ENCODE peak calls at places on chromosomes 3 and 15, in six cellular contexts. L is AG09309, Y is cardiac muscle cell, I is OCI-LY7, A is psoas muscle, U is IMR-90. E is an unnamed sample.

GRCh38 chr3:13072239-13073041 is 789 bp downstream of the IQSEC1 start:
- DNase-seq in L (no peak), Y (no peak), I (peak), A (peak), U (peak), E (no peak)

GRCh38 chr15:25250906-25251622 is 187.8 kb downstream of the UBE3A start:
- DNase-seq in L (no peak), Y (no peak), I (no peak), A (peak), U (no peak), E (no peak)

GRCh38 chr3:140199008-140199407 is 264.0 kb downstream of the CLSTN2 start:
- DNase-seq in L (no peak), Y (peak), I (no peak), A (no peak), U (no peak), E (no peak)

GRCh38 chr15:40660686-40661085 is 34.3 kb upstream of the RAD51 start:
- DNase-seq in L (no peak), Y (peak), I (no peak), A (no peak), U (no peak), E (no peak)

GRCh38 chr3:184135911-184136260 is 728 bp downstream of the EIF2B5 start:
- DNase-seq in L (no peak), Y (no peak), I (no peak), A (no peak), U (no peak), E (no peak)

GRCh38 chr3:32873491-32874130 is 55.8 kb downstream of the TRIM71 start:
- DNase-seq in L (no peak), Y (no peak), I (no peak), A (peak), U (no peak), E (no peak)

GRCh38 chr3:2150576-2150975 is 51.9 kb downstream of the CNTN4 start:
- DNase-seq in L (no peak), Y (no peak), I (no peak), A (no peak), U (no peak), E (no peak)

GRCh38 chr15:26260517-26261133 is 397.5 kb upstream of the ATP10A start:
- DNase-seq in L (no peak), Y (no peak), I (peak), A (no peak), U (peak), E (no peak)

GRCh38 chr3:12367346-12367745 is 78.5 kb downstream of the PPARG start:
- DNase-seq in L (no peak), Y (peak), I (no peak), A (no peak), U (no peak), E (no peak)

GRCh38 chr3:169458752-169459151 is 204.8 kb downstream of the MECOM start:
- DNase-seq in L (no peak), Y (no peak), I (no peak), A (no peak), U (no peak), E (no peak)

GRCh38 chr3:179189764-179190163 is 41.6 kb downstream of the PIK3CA start:
- DNase-seq in L (no peak), Y (peak), I (no peak), A (no peak), U (peak), E (peak)

GRCh38 chr3:100210777-100211145 is 50.0 kb upstream of the TBC1D23 start:
- DNase-seq in L (peak), Y (peak), I (no peak), A (no peak), U (peak), E (peak)

GRCh38 chr15:97490429-97490828 is 470.1 kb upstream of the ARRDC4 start:
- DNase-seq in L (no peak), Y (no peak), I (no peak), A (no peak), U (no peak), E (no peak)

GRCh38 chr3:39447637-39448483 is 19.6 kb upstream of the MOBP start:
- DNase-seq in L (peak), Y (peak), I (peak), A (no peak), U (peak), E (peak)

GRCh38 chr3:65901236-65901635 is 137.5 kb downstream of the MAGI1 start:
- DNase-seq in L (no peak), Y (peak), I (no peak), A (no peak), U (no peak), E (no peak)

GRCh38 chr3:193822492-193823220 is 229.6 kb downstream of the OPA1 start:
- DNase-seq in L (no peak), Y (peak), I (no peak), A (no peak), U (no peak), E (no peak)

GRCh38 chr15:63600001-63600645 is 2.9 kb downstream of the FBXL22 start:
- DNase-seq in L (no peak), Y (peak), I (no peak), A (peak), U (no peak), E (no peak)

GRCh38 chr3:164024786-164025185 is 1053.5 kb downstream of the SI start:
- DNase-seq in L (no peak), Y (no peak), I (no peak), A (no peak), U (no peak), E (no peak)

GRCh38 chr3:122251428-122251827 is 68.0 kb downstream of the CASR start:
- DNase-seq in L (no peak), Y (no peak), I (peak), A (no peak), U (no peak), E (no peak)

GRCh38 chr3:17742837-17743659 is 617 bp upstream of the TBC1D5 start:
- DNase-seq in L (peak), Y (no peak), I (no peak), A (no peak), U (peak), E (no peak)

GRCh38 chr3:17744693-17745092 is 2.3 kb upstream of the TBC1D5 start:
- DNase-seq in L (no peak), Y (no peak), I (no peak), A (no peak), U (no peak), E (no peak)

GRCh38 chr3:17745301-17745700 is 2.9 kb upstream of the TBC1D5 start:
- DNase-seq in L (no peak), Y (no peak), I (peak), A (no peak), U (no peak), E (no peak)

GRCh38 chr3:17742092-17742836 is at the start of gene TBC1D5:
- DNase-seq in L (peak), Y (peak), I (peak), A (peak), U (peak), E (peak)

GRCh38 chr3:17743660-17743995 is 1.2 kb upstream of the TBC1D5 start:
- DNase-seq in L (no peak), Y (no peak), I (no peak), A (no peak), U (no peak), E (no peak)
- H3K4me3 ChIP-seq in L (no peak), Y (peak), I (peak), A (peak), U (no peak), E (no peak)

GRCh38 chr3:34107669-34108068 is 309.2 kb downstream of the PDCD6IP start:
- DNase-seq in L (no peak), Y (no peak), I (peak), A (no peak), U (no peak), E (no peak)

GRCh38 chr3:34106379-34106778 is 307.9 kb downstream of the PDCD6IP start:
- DNase-seq in L (no peak), Y (no peak), I (no peak), A (no peak), U (no peak), E (no peak)

GRCh38 chr3:34108976-34109375 is 310.5 kb downstream of the PDCD6IP start:
- DNase-seq in L (no peak), Y (no peak), I (peak), A (no peak), U (no peak), E (no peak)

GRCh38 chr3:34109846-34110245 is 311.4 kb downstream of the PDCD6IP start:
- DNase-seq in L (no peak), Y (no peak), I (peak), A (no peak), U (no peak), E (no peak)

DNA sequence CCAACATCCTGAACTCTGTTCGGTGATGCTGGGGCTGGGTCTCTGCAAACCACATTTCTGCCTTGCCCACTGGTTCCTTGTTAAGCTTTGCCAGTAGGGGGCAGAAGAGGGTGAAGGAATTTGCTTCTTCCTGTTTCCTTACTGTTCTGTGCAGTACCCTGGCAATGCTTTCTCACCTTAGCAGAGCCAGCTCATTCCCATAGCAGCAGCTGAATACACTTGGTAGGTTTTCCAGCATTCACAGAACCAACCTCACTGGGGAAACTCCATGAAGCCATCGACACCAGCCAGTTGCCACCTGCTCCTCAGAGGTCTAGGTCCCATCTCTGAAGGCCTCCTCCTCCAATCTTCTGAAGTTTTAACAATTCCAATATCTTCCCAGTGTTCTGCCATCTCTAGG is 308.4 kb downstream of the PDCD6IP start:
- DNase-seq in L (no peak), Y (peak), I (peak), A (no peak), U (no peak), E (no peak)
- TF ChIP-seq CTCF in L (no peak), Y (peak), I (peak), A (no peak), U (peak), E (peak)

DNA sequence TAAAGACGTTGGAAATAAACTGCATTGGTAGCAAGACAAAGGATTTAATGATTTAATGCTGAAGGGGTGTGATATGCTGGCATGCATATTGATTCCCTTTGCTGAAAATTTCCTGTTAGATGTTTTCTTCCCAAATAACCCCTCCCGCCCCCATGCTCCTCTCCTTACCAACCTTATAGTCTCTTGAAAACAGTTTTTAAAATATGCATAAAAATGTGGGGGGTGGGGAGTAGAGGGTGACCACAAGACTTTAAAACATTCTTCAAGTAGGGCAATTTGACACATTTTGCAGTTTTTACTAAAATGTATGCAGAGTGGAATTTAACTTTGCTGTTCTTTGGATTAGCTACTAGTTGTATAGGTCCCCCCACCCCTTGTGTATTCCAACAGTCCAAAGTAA is 887 bp downstream of the RARB start:
- DNase-seq in L (no peak), Y (peak), I (no peak), A (no peak), U (no peak), E (no peak)
- H3K4me3 ChIP-seq in L (peak), Y (peak), I (no peak), A (peak), U (no peak), E (no peak)

GRCh38 chr3:160134454-160134853 is 90.8 kb upstream of the C3orf80 start:
- DNase-seq in L (no peak), Y (no peak), I (no peak), A (no peak), U (no peak), E (no peak)

GRCh38 chr3:160135850-160136249 is 89.4 kb upstream of the C3orf80 start:
- DNase-seq in L (no peak), Y (no peak), I (no peak), A (no peak), U (no peak), E (no peak)

GRCh38 chr3:160134964-160135363 is 90.3 kb upstream of the C3orf80 start:
- DNase-seq in L (peak), Y (peak), I (no peak), A (no peak), U (peak), E (peak)

GRCh38 chr3:160132226-160132625 is 93.0 kb upstream of the C3orf80 start:
- DNase-seq in L (no peak), Y (no peak), I (no peak), A (no peak), U (no peak), E (no peak)

GRCh38 chr3:160133757-160134156 is 91.5 kb upstream of the C3orf80 start:
- DNase-seq in L (no peak), Y (no peak), I (no peak), A (no peak), U (no peak), E (no peak)
- TF ChIP-seq CTCF in L (peak), Y (peak), I (no peak), A (no peak), U (peak), E (no peak)

GRCh38 chr3:57017481-57017880 is 43.0 kb upstream of the SPATA12 start:
- DNase-seq in L (no peak), Y (peak), I (peak), A (no peak), U (no peak), E (no peak)
- H3K4me3 ChIP-seq in L (no peak), Y (no peak), I (peak), A (no peak), U (no peak), E (no peak)

GRCh38 chr3:56254835-56255234 is 213.4 kb downstream of the ERC2 start:
- DNase-seq in L (no peak), Y (no peak), I (peak), A (no peak), U (no peak), E (no peak)
- TF ChIP-seq CTCF in L (peak), Y (peak), I (peak), A (no peak), U (peak), E (peak)

GRCh38 chr15:74128785-74129350 is 1.5 kb upstream of the ISLR2 start:
- DNase-seq in L (no peak), Y (no peak), I (no peak), A (peak), U (no peak), E (no peak)

GRCh38 chr15:74127954-74128784 is 2.2 kb upstream of the ISLR2 start:
- DNase-seq in L (no peak), Y (no peak), I (no peak), A (peak), U (no peak), E (no peak)

GRCh38 chr15:74130089-74130848 is at the start of gene ISLR2:
- DNase-seq in L (no peak), Y (peak), I (no peak), A (peak), U (no peak), E (peak)

GRCh38 chr15:74130849-74131617 is 647 bp downstream of the ISLR2 start:
- DNase-seq in L (no peak), Y (no peak), I (no peak), A (no peak), U (no peak), E (no peak)

GRCh38 chr15:74129411-74130088 is 836 bp upstream of the ISLR2 start:
- DNase-seq in L (no peak), Y (no peak), I (no peak), A (no peak), U (no peak), E (no peak)
- H3K4me3 ChIP-seq in L (peak), Y (no peak), I (no peak), A (peak), U (no peak), E (no peak)

DNA sequence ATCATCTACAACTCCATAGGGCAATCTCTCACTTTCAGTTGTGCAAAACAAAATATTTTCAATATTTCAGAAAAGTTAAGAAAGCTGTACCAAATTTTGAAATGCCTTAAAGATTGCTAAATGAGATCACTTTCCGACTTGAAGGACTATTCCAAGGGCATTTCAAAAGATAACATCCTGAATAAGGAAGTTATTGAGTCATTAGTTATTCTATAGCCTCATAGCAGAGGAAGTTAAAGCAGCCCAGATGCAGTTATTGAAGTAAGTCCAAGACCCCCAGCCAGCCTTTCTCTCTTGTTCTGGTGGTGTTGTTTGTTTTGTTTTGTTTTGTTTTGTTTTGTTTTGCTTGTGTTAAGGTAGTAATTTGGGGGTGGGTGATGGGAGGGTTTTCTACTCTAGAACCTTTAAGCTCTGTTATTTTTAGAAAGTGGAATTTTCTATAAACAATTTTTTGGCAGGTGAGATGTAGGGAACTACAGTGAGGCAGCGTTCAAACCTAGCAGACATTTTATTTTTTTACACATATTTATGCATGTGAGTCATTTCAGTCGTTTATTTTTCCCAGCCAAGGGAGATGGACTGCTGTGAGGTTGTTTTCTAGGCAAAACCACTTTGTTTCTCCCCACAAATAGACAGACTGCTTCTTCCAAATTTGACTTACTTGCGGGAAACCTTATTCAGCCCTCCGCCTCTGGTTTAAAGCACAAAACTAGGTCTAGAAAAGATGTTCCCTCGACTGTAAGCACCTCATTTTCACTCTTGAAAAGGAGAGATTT is 216.3 kb upstream of the ARPP21 start:
- DNase-seq in L (no peak), Y (peak), I (no peak), A (no peak), U (no peak), E (peak)
- TF ChIP-seq CTCF in L (no peak), Y (no peak), I (no peak), A (no peak), U (no peak), E (no peak)

DNA sequence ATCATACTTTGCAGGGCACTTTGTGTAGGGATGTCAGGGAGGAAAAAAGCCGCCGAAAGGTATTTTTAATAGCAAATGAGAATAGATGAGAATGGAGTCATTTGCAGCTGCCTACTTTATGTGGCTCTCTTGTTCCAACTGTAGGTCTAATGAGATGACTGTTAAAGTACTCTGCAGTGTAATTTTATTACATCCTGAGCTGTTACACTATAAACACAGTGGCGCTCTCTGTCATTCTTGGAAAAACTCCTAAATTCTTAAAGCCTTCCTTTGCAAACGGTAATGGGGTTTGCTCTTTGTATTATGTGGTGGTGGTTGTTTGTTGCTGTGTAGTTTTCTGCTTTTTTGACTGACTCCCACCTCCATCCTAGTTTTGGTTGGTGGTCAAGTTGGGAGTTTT is 56.7 kb upstream of the SKOR1 start:
- DNase-seq in L (no peak), Y (no peak), I (no peak), A (no peak), U (no peak), E (no peak)
- H3K4me3 ChIP-seq in L (no peak), Y (no peak), I (no peak), A (no peak), U (no peak), E (no peak)

E was measured in foreskin fibroblast.